ENCODE peak calls at places on chromosome 22, in four cellular contexts. One of them, this sample, is unnamed.

GRCh38 chr22:29245626-29246385 is 22.0 kb downstream of the RHBDD3 start:
- DNase-seq in endothelial cell: peak
- DNase-seq in cardiac fibroblast: peak
- DNase-seq in lung: peak
- DNase-seq in this sample: peak

GRCh38 chr22:27919943-27920755 is 1.1 kb upstream of the PITPNB start:
- DNase-seq in endothelial cell: peak
- DNase-seq in cardiac fibroblast: peak
- DNase-seq in lung: no peak
- DNase-seq in this sample: peak

GRCh38 chr22:28670153-28670552 is 9.5 kb downstream of the TTC28 start:
- DNase-seq in endothelial cell: no peak
- DNase-seq in cardiac fibroblast: no peak
- DNase-seq in lung: no peak
- DNase-seq in this sample: no peak

GRCh38 chr22:26360169-26360885 is 68.7 kb upstream of the ASPHD2 start:
- DNase-seq in endothelial cell: peak
- DNase-seq in cardiac fibroblast: peak
- DNase-seq in lung: peak
- DNase-seq in this sample: peak

GRCh38 chr22:42676059-42676607 is 26.9 kb upstream of the CYB5R3 start:
- DNase-seq in endothelial cell: no peak
- DNase-seq in cardiac fibroblast: peak
- DNase-seq in lung: no peak
- DNase-seq in this sample: no peak

GRCh38 chr22:49210606-49211005 is 617.1 kb downstream of the BRD1 start:
- DNase-seq in endothelial cell: no peak
- DNase-seq in cardiac fibroblast: no peak
- DNase-seq in lung: no peak
- DNase-seq in this sample: no peak

GRCh38 chr22:24437820-24438328 is 10.5 kb downstream of the ADORA2A start:
- DNase-seq in endothelial cell: no peak
- DNase-seq in cardiac fibroblast: no peak
- DNase-seq in lung: no peak
- DNase-seq in this sample: no peak

GRCh38 chr22:19242699-19243098 is 48.8 kb downstream of the CLTCL1 start:
- DNase-seq in endothelial cell: no peak
- DNase-seq in cardiac fibroblast: no peak
- DNase-seq in lung: no peak
- DNase-seq in this sample: no peak

GRCh38 chr22:26763633-26764295 is 106.4 kb downstream of the MIAT start:
- DNase-seq in endothelial cell: no peak
- DNase-seq in cardiac fibroblast: peak
- DNase-seq in lung: no peak
- DNase-seq in this sample: no peak

GRCh38 chr22:48365386-48365785 is 1462.3 kb downstream of the BRD1 start:
- DNase-seq in endothelial cell: no peak
- DNase-seq in cardiac fibroblast: no peak
- DNase-seq in lung: no peak
- DNase-seq in this sample: no peak

GRCh38 chr22:29375436-29376076 is 12.8 kb downstream of the AP1B1 start:
- DNase-seq in endothelial cell: no peak
- DNase-seq in cardiac fibroblast: no peak
- DNase-seq in lung: no peak
- DNase-seq in this sample: no peak

GRCh38 chr22:28801845-28802594 is 1.7 kb upstream of the XBP1 start:
- DNase-seq in endothelial cell: no peak
- DNase-seq in cardiac fibroblast: no peak
- DNase-seq in lung: no peak
- DNase-seq in this sample: no peak

GRCh38 chr22:45648320-45649070 is 23.1 kb upstream of the ATXN10 start:
- DNase-seq in endothelial cell: no peak
- DNase-seq in cardiac fibroblast: no peak
- DNase-seq in lung: no peak
- DNase-seq in this sample: no peak

GRCh38 chr22:17786435-17787158 is 12.3 kb upstream of the BID start:
- DNase-seq in endothelial cell: peak
- DNase-seq in cardiac fibroblast: peak
- DNase-seq in lung: no peak
- DNase-seq in this sample: peak

GRCh38 chr22:45429424-45429823 is 15.9 kb downstream of the RIBC2 start:
- DNase-seq in endothelial cell: no peak
- DNase-seq in cardiac fibroblast: no peak
- DNase-seq in lung: no peak
- DNase-seq in this sample: no peak

GRCh38 chr22:26610072-26610958 is 7.5 kb downstream of the CRYBB1 start:
- DNase-seq in endothelial cell: no peak
- DNase-seq in cardiac fibroblast: peak
- DNase-seq in lung: no peak
- DNase-seq in this sample: no peak

GRCh38 chr22:23856721-23857605 is 712 bp upstream of the SLC2A11 start:
- DNase-seq in endothelial cell: peak
- DNase-seq in cardiac fibroblast: peak
- DNase-seq in lung: no peak
- DNase-seq in this sample: peak

GRCh38 chr22:32804036-32804435 is 2.5 kb downstream of the TIMP3 start:
- DNase-seq in endothelial cell: no peak
- DNase-seq in cardiac fibroblast: peak
- DNase-seq in lung: no peak
- DNase-seq in this sample: no peak

GRCh38 chr22:39915295-39915726 is 14.4 kb downstream of the GRAP2 start:
- DNase-seq in endothelial cell: no peak
- DNase-seq in cardiac fibroblast: no peak
- DNase-seq in lung: no peak
- DNase-seq in this sample: no peak

GRCh38 chr22:28883917-28884753 is 763 bp downstream of the ZNRF3 start:
- DNase-seq in endothelial cell: peak
- DNase-seq in cardiac fibroblast: peak
- DNase-seq in lung: no peak
- DNase-seq in this sample: peak

GRCh38 chr22:41501209-41501608 is 32.3 kb downstream of the ACO2 start:
- DNase-seq in endothelial cell: no peak
- DNase-seq in cardiac fibroblast: no peak
- DNase-seq in lung: no peak
- DNase-seq in this sample: no peak

GRCh38 chr22:16974298-16975084 is 33.5 kb downstream of the GAB4 start:
- DNase-seq in endothelial cell: no peak
- DNase-seq in cardiac fibroblast: no peak
- DNase-seq in lung: peak
- DNase-seq in this sample: no peak

GRCh38 chr22:17477401-17477833 is 85.9 kb upstream of the SLC25A18 start:
- DNase-seq in endothelial cell: no peak
- DNase-seq in cardiac fibroblast: peak
- DNase-seq in lung: peak
- DNase-seq in this sample: no peak

GRCh38 chr22:44906248-44906936 is 103.4 kb downstream of the PHF21B start:
- DNase-seq in endothelial cell: no peak
- DNase-seq in cardiac fibroblast: no peak
- DNase-seq in lung: no peak
- DNase-seq in this sample: no peak

GRCh38 chr22:27113211-27114030 is 456.0 kb downstream of the MIAT start:
- DNase-seq in endothelial cell: no peak
- DNase-seq in cardiac fibroblast: peak
- DNase-seq in lung: peak
- DNase-seq in this sample: peak

GRCh38 chr22:27726726-27727449 is 74.7 kb downstream of the MN1 start:
- DNase-seq in endothelial cell: no peak
- DNase-seq in cardiac fibroblast: peak
- DNase-seq in lung: peak
- DNase-seq in this sample: no peak

GRCh38 chr22:44572414-44573207 is 74.6 kb upstream of the RTL6 start:
- DNase-seq in endothelial cell: no peak
- DNase-seq in cardiac fibroblast: no peak
- DNase-seq in lung: no peak
- DNase-seq in this sample: no peak

GRCh38 chr22:42619261-42620063 is 4.8 kb upstream of the POLDIP3 start:
- DNase-seq in endothelial cell: no peak
- DNase-seq in cardiac fibroblast: no peak
- DNase-seq in lung: no peak
- DNase-seq in this sample: no peak

GRCh38 chr22:43624144-43624998 is 187.7 kb downstream of the EFCAB6 start:
- DNase-seq in endothelial cell: no peak
- DNase-seq in cardiac fibroblast: no peak
- DNase-seq in lung: no peak
- DNase-seq in this sample: no peak

GRCh38 chr22:17842386-17842785 is 68.1 kb upstream of the BID start:
- DNase-seq in endothelial cell: no peak
- DNase-seq in cardiac fibroblast: no peak
- DNase-seq in lung: no peak
- DNase-seq in this sample: no peak

GRCh38 chr22:48718818-48719500 is 1108.7 kb downstream of the BRD1 start:
- DNase-seq in endothelial cell: no peak
- DNase-seq in cardiac fibroblast: no peak
- DNase-seq in lung: no peak
- DNase-seq in this sample: no peak

GRCh38 chr22:50473855-50474671 is 772 bp downstream of the SBF1 start:
- DNase-seq in endothelial cell: peak
- DNase-seq in cardiac fibroblast: peak
- DNase-seq in lung: no peak
- DNase-seq in this sample: peak

GRCh38 chr22:27576815-27577564 is 224.6 kb downstream of the MN1 start:
- DNase-seq in endothelial cell: peak
- DNase-seq in cardiac fibroblast: peak
- DNase-seq in lung: no peak
- DNase-seq in this sample: no peak

GRCh38 chr22:24465566-24465965 is 29.6 kb upstream of the UPB1 start:
- DNase-seq in endothelial cell: no peak
- DNase-seq in cardiac fibroblast: peak
- DNase-seq in lung: no peak
- DNase-seq in this sample: no peak

DNA sequence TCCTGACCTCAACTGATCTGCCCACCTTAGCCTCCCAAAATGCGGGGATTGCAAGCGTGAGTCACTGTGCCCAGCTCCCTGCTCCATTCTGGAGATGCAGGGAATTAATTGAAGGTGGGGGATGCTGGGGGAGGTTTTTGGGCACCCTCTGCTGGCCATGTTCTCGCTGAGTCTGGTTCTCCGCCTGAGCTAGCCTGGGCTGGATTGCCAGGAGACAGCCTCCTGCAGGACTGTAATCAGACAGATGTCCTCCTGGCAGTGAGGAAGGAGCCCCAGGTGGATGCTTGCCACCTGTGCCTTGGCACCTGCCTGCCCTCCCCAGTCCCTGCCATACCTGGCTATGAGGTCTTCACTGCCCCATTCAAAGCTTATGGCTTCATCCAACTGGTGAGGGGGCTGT is 5.4 kb downstream of the MTFP1 start:
- DNase-seq in endothelial cell: no peak
- DNase-seq in cardiac fibroblast: no peak
- DNase-seq in lung: no peak
- DNase-seq in this sample: no peak
- TF ChIP-seq CTCF in endothelial cell: no peak
- TF ChIP-seq CTCF in cardiac fibroblast: no peak
- TF ChIP-seq CTCF in lung: no peak
- TF ChIP-seq CTCF in this sample: no peak

DNA sequence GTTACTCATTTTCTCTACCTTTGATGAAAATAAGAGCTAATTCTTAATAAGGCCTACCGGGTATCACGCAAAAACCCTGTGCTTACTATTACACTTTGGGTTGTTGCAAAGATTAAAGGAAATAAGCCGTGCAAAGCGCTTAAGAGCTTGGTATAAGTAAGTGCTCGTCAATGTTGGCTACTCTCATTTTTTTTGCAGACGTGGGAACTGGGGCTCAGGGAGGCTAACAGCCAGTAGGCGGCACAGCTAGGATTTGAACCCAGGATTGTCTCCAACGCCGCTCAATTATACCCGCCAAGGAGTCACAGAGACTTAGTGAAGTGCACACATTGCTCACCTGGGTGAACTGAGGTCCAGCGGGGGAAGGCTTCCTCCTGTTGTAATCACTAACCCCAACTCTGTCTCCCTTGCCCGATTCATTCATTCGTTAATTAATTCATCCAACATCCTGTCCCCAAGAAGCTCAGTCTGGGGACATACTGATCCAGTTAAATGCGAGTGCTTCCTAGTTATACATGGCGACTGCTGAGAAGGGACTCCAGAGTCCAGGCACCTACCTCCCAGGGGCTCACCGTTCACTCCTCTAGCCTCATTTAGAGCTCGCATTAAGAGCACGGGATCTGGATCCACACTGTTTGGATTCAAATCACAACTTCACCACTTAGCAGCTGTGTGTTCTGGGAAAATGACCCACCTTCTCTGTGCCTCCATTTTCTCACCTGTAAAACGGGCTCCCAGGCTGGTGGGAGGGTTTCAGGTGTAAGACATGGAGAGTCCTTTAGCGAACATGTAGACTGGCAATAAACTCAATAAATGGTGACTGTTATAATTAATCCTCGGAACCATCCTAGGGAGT is 869 bp upstream of the MTFP1 start:
- DNase-seq in endothelial cell: no peak
- DNase-seq in cardiac fibroblast: peak
- DNase-seq in lung: no peak
- DNase-seq in this sample: peak
- TF ChIP-seq CTCF in endothelial cell: no peak
- TF ChIP-seq CTCF in cardiac fibroblast: no peak
- TF ChIP-seq CTCF in lung: no peak
- TF ChIP-seq CTCF in this sample: no peak

GRCh38 chr22:37154925-37155712 is 5.4 kb upstream of the IL2RB start:
- DNase-seq in endothelial cell: no peak
- DNase-seq in cardiac fibroblast: no peak
- DNase-seq in lung: no peak
- DNase-seq in this sample: no peak
- TF ChIP-seq CTCF in endothelial cell: no peak
- TF ChIP-seq CTCF in cardiac fibroblast: no peak
- TF ChIP-seq CTCF in lung: no peak
- TF ChIP-seq CTCF in this sample: no peak

DNA sequence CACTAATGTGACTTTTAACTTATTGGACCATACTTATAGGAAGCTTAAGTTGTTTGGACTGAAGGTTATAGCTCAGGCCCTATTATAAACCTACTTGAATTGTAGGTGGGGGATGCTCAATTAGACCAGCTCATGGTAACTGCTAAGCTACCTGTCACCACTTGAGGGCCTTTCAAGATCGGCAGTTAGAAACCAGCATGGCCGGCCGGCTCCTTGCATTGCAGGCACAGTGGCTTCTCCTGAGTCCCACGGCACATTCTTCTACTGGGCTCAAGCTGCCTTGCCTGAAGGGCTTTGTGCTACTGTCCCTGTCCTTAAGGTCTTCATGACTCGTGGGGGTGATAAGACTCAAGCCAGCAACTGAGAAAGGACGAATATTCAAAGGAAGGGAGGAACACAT is 70.8 kb downstream of the TBC1D22A start:
- DNase-seq in endothelial cell: peak
- DNase-seq in cardiac fibroblast: peak
- DNase-seq in lung: no peak
- DNase-seq in this sample: no peak
- TF ChIP-seq CTCF in endothelial cell: no peak
- TF ChIP-seq CTCF in cardiac fibroblast: peak
- TF ChIP-seq CTCF in lung: no peak
- TF ChIP-seq CTCF in this sample: peak